ENCODE peak calls at places on chromosomes 3 and 15, in six cellular contexts. R is foreskin fibroblast, M is choroid plexus epithelial cell, E is epithelial cell of esophagus, T is pancreas, J is PC-3. O is an unnamed sample.

GRCh38 chr3:138049157-138049919 is 39.4 kb downstream of the CLDN18 start:
- DNase-seq in R (peak), M (peak), E (no peak), T (no peak), J (no peak), O (no peak)

GRCh38 chr15:26867199-26868007 is 541 bp downstream of the GABRA5 start:
- DNase-seq in R (no peak), M (no peak), E (no peak), T (no peak), J (no peak), O (no peak)

GRCh38 chr3:122668930-122669730 is 11.5 kb upstream of the PARP14 start:
- DNase-seq in R (peak), M (peak), E (peak), T (no peak), J (peak), O (no peak)

GRCh38 chr3:48898383-48899234 is at the start of gene SLC25A20:
- DNase-seq in R (peak), M (peak), E (peak), T (peak), J (peak), O (peak)

GRCh38 chr3:155704771-155705559 is 39.9 kb downstream of the PLCH1 start:
- DNase-seq in R (peak), M (no peak), E (peak), T (no peak), J (peak), O (no peak)

GRCh38 chr3:184155644-184156521 is 706 bp downstream of the DVL3 start:
- DNase-seq in R (peak), M (no peak), E (peak), T (peak), J (peak), O (no peak)

GRCh38 chr3:172042136-172042535 is 2.8 kb downstream of the FNDC3B start:
- DNase-seq in R (no peak), M (no peak), E (no peak), T (no peak), J (no peak), O (no peak)

GRCh38 chr3:72008226-72008996 is 223.5 kb upstream of the PROK2 start:
- DNase-seq in R (peak), M (peak), E (no peak), T (no peak), J (no peak), O (no peak)

GRCh38 chr3:118228151-118228550 is 806.5 kb downstream of the IGSF11 start:
- DNase-seq in R (no peak), M (no peak), E (peak), T (no peak), J (peak), O (no peak)

GRCh38 chr15:88385078-88385700 is 82.0 kb downstream of the MRPL46 start:
- DNase-seq in R (peak), M (no peak), E (peak), T (no peak), J (peak), O (no peak)

GRCh38 chr15:56146756-56147155 is 96.9 kb downstream of the RFX7 start:
- DNase-seq in R (no peak), M (no peak), E (no peak), T (no peak), J (no peak), O (no peak)

GRCh38 chr3:65130782-65131181 is 443.0 kb upstream of the ADAMTS9 start:
- DNase-seq in R (peak), M (peak), E (peak), T (no peak), J (no peak), O (no peak)

GRCh38 chr3:69865920-69866679 is 126.8 kb downstream of the MITF start:
- DNase-seq in R (peak), M (peak), E (peak), T (peak), J (no peak), O (no peak)

GRCh38 chr3:129077222-129077621 is 16.6 kb downstream of the GP9 start:
- DNase-seq in R (peak), M (peak), E (no peak), T (no peak), J (peak), O (no peak)

GRCh38 chr15:80242132-80242769 is 9.8 kb downstream of the CTXND1 start:
- DNase-seq in R (peak), M (peak), E (peak), T (peak), J (peak), O (no peak)

GRCh38 chr3:70747847-70748246 is 435.4 kb upstream of the MDFIC2 start:
- DNase-seq in R (no peak), M (no peak), E (no peak), T (no peak), J (no peak), O (no peak)

GRCh38 chr3:21195203-21195602 is 555.8 kb downstream of the ZNF385D start:
- DNase-seq in R (no peak), M (no peak), E (no peak), T (no peak), J (no peak), O (no peak)

GRCh38 chr3:26719148-26719547 is 96.6 kb downstream of the LRRC3B start:
- DNase-seq in R (no peak), M (no peak), E (no peak), T (no peak), J (no peak), O (no peak)

GRCh38 chr15:27638950-27639349 is 460.2 kb downstream of the OCA2 start:
- DNase-seq in R (no peak), M (no peak), E (no peak), T (no peak), J (no peak), O (no peak)

GRCh38 chr3:169497567-169498257 is 165.8 kb downstream of the MECOM start:
- DNase-seq in R (peak), M (peak), E (peak), T (no peak), J (peak), O (no peak)

GRCh38 chr3:115922681-115923347 is 299.5 kb downstream of the GAP43 start:
- DNase-seq in R (peak), M (peak), E (peak), T (no peak), J (peak), O (no peak)

GRCh38 chr3:155093261-155093660 is 13.1 kb downstream of the MME start:
- DNase-seq in R (no peak), M (no peak), E (no peak), T (no peak), J (no peak), O (no peak)

DNA sequence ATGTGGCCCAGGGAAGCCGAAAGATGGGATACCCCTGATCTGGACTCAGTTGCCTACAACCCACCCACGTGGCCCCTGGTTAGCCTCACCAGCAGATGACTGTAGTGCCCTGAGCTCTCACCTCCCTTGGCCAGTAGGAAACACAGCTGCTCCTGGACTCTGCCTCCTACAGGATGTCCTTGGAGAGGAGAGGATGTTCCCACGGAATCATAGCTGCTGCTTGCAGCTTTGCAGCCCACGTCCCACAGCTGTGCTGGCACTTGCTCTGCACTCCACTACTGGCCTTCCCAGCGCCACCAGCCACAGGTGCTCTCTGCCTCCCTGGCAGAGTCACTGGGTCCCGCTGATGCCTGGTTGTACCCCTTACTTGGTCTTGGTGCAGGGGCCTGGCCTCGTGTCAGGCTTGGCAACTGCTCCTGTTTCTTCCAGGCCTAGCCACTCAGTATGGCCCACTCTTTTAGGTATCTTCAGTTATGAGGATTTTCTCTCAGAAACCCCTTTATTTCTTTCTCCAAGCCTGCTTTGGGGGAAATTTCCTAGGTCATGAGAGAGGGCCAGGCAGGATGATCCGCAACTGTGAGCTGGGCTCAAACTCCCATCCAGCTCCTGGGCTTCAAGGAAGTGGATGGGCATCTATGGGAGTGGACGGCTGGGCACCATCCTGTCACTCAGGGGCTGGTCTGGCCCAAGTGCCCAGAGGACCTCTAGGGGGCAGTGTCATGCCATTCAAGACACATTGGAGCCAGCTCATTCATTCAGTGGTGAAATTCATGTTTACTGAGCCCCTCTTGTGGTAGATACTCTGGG is 16.3 kb upstream of the VILL start:
- DNase-seq in R (peak), M (peak), E (peak), T (peak), J (peak), O (no peak)
- TF ChIP-seq CTCF in R (peak), M (peak), E (peak), T (peak), J (peak), O (peak)

GRCh38 chr3:57948782-57949242 is 59.4 kb upstream of the FLNB start:
- DNase-seq in R (no peak), M (no peak), E (no peak), T (peak), J (no peak), O (no peak)

GRCh38 chr3:57948080-57948671 is 60.0 kb upstream of the FLNB start:
- DNase-seq in R (no peak), M (no peak), E (no peak), T (peak), J (no peak), O (no peak)

GRCh38 chr3:57949344-57949743 is 58.9 kb upstream of the FLNB start:
- DNase-seq in R (no peak), M (no peak), E (no peak), T (peak), J (no peak), O (no peak)

GRCh38 chr3:57951106-57951882 is 56.9 kb upstream of the FLNB start:
- DNase-seq in R (peak), M (peak), E (peak), T (peak), J (peak), O (no peak)

DNA sequence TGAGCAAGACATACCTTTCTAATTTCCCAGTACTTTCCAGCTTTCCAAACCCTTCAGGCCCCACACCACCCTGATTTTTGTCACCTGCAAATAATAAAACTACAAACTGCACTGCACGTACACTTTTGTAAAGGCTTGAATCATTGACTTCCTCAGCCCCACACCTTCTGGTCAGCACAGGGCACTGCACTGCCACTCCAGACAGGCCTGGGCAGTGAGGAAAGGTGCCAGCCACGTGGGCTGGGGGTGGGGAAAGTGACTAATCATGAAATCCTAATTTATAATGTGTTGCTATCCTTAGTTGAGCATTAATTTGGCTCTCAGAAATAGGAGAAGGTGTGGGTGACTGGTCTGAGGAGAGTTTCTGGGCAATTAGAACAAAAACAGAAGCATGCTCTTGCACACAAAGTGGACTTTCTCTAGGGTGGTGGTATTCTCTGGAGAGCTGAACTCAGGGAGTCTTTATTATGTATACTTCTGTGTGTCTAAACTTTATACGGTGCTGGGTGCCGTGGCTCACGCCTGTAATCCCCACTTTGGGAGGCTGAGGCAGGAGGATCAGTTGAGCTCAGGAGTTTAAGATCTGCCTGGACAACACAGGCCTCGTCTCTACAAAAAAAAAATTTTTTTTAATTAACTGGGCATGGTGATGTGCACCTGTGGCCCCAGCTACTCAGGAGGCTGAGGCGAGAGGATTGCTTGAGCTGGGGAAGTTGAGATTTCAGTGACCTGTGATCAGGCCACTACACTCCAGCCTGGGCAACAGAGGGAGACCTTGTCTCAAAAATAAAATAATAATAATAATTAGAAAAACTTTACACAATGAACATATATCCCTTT is 58.2 kb upstream of the FLNB start:
- DNase-seq in R (peak), M (no peak), E (peak), T (peak), J (peak), O (no peak)
- TF ChIP-seq CTCF in R (peak), M (no peak), E (peak), T (no peak), J (peak), O (peak)

DNA sequence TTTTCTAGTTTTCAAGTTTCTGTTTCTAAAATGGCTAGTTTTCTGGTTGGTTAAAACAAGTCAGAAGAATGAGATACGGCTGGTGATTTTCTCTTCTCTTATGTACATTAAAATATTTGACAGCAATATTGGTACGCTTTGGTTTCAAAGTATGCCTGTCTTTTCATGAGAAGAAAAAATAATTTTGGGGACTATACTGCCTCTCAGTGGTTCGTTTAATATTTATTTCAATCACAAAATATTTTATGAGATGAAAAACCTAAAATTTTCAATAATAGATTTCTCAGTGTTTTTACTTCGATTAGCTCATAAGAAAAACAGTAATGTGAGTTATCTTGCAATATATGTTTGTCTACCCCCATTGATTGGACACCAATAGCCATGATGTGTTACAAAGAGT is 72.8 kb upstream of the AADACL2 start:
- DNase-seq in R (peak), M (peak), E (no peak), T (no peak), J (peak), O (no peak)
- TF ChIP-seq CTCF in R (peak), M (peak), E (no peak), T (no peak), J (peak), O (peak)

DNA sequence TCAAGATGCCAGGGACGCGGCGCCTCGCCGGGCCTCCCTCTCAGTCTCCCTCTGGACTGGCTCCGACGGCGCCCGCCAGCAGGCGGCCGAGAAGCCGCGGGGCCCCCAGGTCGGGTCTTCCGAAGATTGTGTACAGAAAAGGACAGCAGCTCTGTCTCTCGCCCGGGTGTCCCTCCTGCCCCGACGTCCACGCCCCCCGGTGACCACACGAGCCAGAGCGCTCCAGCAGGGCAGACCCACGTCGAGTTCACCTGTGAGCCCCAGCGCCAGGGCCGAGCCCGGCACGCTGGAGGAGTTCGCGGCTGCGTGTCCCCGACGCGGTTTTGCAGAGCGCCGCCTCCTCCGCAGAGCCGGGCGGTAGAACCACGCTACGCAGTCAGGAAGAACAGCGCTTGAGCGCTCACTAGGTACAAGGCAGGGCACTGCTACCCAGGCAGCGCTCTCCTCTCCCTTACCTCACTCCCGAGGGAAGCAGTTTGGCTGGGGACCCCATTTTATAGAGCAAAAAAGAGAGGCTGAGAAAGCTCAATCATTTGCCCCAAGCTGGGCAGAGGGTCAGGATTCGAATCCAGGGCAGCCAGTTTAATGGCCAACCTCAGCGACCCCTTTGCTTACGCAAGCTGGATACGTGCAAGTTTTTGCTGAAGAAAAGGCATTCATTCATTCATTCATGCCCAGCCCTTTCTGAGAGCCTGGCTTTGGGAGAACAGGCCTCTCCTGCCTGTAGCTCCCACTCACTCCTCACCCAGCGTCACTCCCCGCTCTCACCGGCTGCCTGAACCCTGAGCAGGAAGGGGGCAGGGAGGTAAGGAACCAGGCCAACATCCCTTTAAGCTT is 3.0 kb upstream of the TLE3 start:
- DNase-seq in R (peak), M (peak), E (peak), T (peak), J (peak), O (no peak)
- TF ChIP-seq CTCF in R (peak), M (peak), E (peak), T (peak), J (peak), O (peak)

GRCh38 chr15:51366071-51366470 is 24.6 kb downstream of the GLDN start:
- DNase-seq in R (no peak), M (no peak), E (peak), T (no peak), J (no peak), O (no peak)

GRCh38 chr15:51365417-51365816 is 24.0 kb downstream of the GLDN start:
- DNase-seq in R (no peak), M (no peak), E (no peak), T (no peak), J (no peak), O (no peak)

GRCh38 chr15:51359981-51360380 is 18.5 kb downstream of the GLDN start:
- DNase-seq in R (no peak), M (no peak), E (peak), T (no peak), J (no peak), O (no peak)

GRCh38 chr15:51366911-51367310 is 25.5 kb downstream of the GLDN start:
- DNase-seq in R (peak), M (peak), E (peak), T (no peak), J (peak), O (no peak)

DNA sequence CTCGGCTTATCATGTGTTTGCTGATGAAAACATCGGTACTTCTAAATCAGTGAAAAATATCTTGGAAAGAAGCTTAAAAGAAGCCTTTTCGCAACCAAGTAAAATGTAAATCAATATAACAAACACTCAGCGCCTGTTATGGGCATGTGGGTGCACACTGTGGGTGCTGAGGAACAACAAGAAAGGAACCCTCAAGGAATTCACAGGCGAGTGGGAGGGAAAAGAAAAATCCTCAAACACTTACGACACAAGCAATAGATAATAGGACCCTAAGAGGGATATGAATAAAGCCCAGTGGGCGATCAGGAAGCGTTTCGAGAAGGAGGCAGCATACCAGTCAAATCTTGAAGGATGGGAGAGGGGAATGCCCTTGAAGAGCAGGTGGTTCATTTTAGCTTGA is 21.9 kb downstream of the GLDN start:
- DNase-seq in R (no peak), M (no peak), E (no peak), T (no peak), J (no peak), O (no peak)
- TF ChIP-seq CTCF in R (no peak), M (no peak), E (no peak), T (no peak), J (no peak), O (no peak)